ENCODE peak calls at places on chromosome 9, in six cellular contexts. S, F, P, C, M and V are unnamed samples.

GRCh38 chr9:86389648-86390047 is 35.4 kb upstream of the TUT7 start:
- DNase-seq in S (no peak), F (no peak), P (no peak), C (no peak), M (no peak), V (no peak)

GRCh38 chr9:127074561-127075548 is 47.6 kb downstream of the ANGPTL2 start:
- DNase-seq in S (no peak), F (no peak), P (no peak), C (no peak), M (peak; percentile 24), V (no peak)

GRCh38 chr9:36208521-36209253 is 18.0 kb downstream of the CLTA start:
- DNase-seq in S (no peak), F (no peak), P (peak; percentile 40), C (no peak), M (no peak), V (no peak)

GRCh38 chr9:101463397-101463796 is 27.8 kb upstream of the ALDOB start:
- DNase-seq in S (no peak), F (no peak), P (peak; percentile 70), C (no peak), M (no peak), V (no peak)

GRCh38 chr9:14687042-14687719 is 6.1 kb downstream of the ZDHHC21 start:
- DNase-seq in S (no peak), F (no peak), P (peak; percentile 91), C (no peak), M (no peak), V (peak; percentile 59)

GRCh38 chr9:69951411-69951810 is 92.2 kb upstream of the MAMDC2 start:
- DNase-seq in S (no peak), F (no peak), P (peak; percentile 76), C (no peak), M (no peak), V (no peak)

GRCh38 chr9:36728651-36729520 is 156.2 kb downstream of the MELK start:
- DNase-seq in S (peak; percentile 21), F (peak; percentile 46), P (peak; percentile 58), C (peak; percentile 75), M (peak; percentile 57), V (peak; percentile 40)

GRCh38 chr9:113933188-113933587 is 57.1 kb downstream of the ZNF618 start:
- DNase-seq in S (no peak), F (no peak), P (no peak), C (no peak), M (no peak), V (no peak)

GRCh38 chr9:91360551-91361293 is 996 bp downstream of the AUH start:
- DNase-seq in S (no peak), F (no peak), P (no peak), C (no peak), M (no peak), V (no peak)

GRCh38 chr9:124392855-124393460 is 22.3 kb downstream of the PSMB7 start:
- DNase-seq in S (no peak), F (peak; percentile 58), P (peak; percentile 96), C (peak; percentile 27), M (peak; percentile 47), V (peak; percentile 64)

GRCh38 chr9:126752376-126752775 is 52.5 kb upstream of the ZBTB43 start:
- DNase-seq in S (no peak), F (no peak), P (no peak), C (no peak), M (no peak), V (no peak)

GRCh38 chr9:86721843-86722705 is 225.2 kb downstream of the GAS1 start:
- DNase-seq in S (no peak), F (no peak), P (peak; percentile 96), C (no peak), M (no peak), V (peak; percentile 96)

GRCh38 chr9:127384901-127385300 is 12.1 kb upstream of the SLC2A8 start:
- DNase-seq in S (no peak), F (no peak), P (no peak), C (no peak), M (no peak), V (no peak)

GRCh38 chr9:130847306-130848217 is 12.5 kb downstream of the ABL1 start:
- DNase-seq in S (no peak), F (peak; percentile 77), P (peak; percentile 100), C (no peak), M (no peak), V (peak; percentile 99)

GRCh38 chr9:76215066-76215465 is 179.2 kb downstream of the RFK start:
- DNase-seq in S (no peak), F (no peak), P (peak; percentile 88), C (no peak), M (no peak), V (peak; percentile 5)

GRCh38 chr9:129626944-129627297 is 958 bp downstream of the NTMT1 start:
- DNase-seq in S (no peak), F (no peak), P (peak; percentile 91), C (no peak), M (no peak), V (no peak)

GRCh38 chr9:30120654-30121053 is 2263.8 kb upstream of the ACO1 start:
- DNase-seq in S (no peak), F (no peak), P (no peak), C (no peak), M (no peak), V (no peak)